ENCODE peak calls at places on chromosomes 4 and X, in six cellular contexts. E, D, S, P, B and C are unnamed samples.

GRCh38 chr4:142983612-142984011 is 137.5 kb upstream of the INPP4B start:
- DNase-seq in D (no peak), E (no peak), B (no peak), S (no peak), P (no peak), C (no peak)

GRCh38 chrX:12497832-12498591 is 293.2 kb upstream of the PRPS2 start:
- DNase-seq in S (no peak), B (no peak), E (no peak), D (no peak), P (peak; percentile 19), C (no peak)

GRCh38 chrX:68945603-68946228 is 116.9 kb downstream of the EFNB1 start:
- DNase-seq in B (peak; percentile 64), E (no peak), P (no peak), D (no peak), S (no peak), C (no peak)

GRCh38 chrX:141180851-141181250 is 3.9 kb upstream of the LDOC1 start:
- DNase-seq in E (no peak), D (no peak), B (no peak), P (no peak), S (no peak), C (no peak)

GRCh38 chr4:158496030-158496741 is 25.5 kb upstream of the RXFP1 start:
- DNase-seq in E (peak; percentile 1), B (peak; percentile 4), D (no peak), S (peak; percentile 65), P (peak; percentile 35), C (no peak)

GRCh38 chr4:106201373-106201772 is 114.6 kb downstream of the TBCK start:
- DNase-seq in S (no peak), E (no peak), B (peak; percentile 37), P (peak; percentile 29), D (no peak), C (no peak)

GRCh38 chrX:133290076-133290475 is 71.9 kb upstream of the TFDP3 start:
- DNase-seq in E (no peak), P (no peak), B (peak; percentile 80), S (no peak), D (no peak), C (no peak)

GRCh38 chrX:150504399-150505186 is 63.8 kb upstream of the MTM1 start:
- DNase-seq in S (no peak), P (no peak), E (no peak), B (peak; percentile 51), D (no peak), C (peak; percentile 14)

GRCh38 chr4:3866813-3867129 is 100.6 kb downstream of the ADRA2C start:
- DNase-seq in D (no peak), S (peak; percentile 25), E (no peak), B (no peak), P (no peak), C (no peak)

GRCh38 chrX:318068-318738 is 393 bp downstream of the GTPBP6 start:
- DNase-seq in P (peak; percentile 100), S (peak; percentile 99), B (peak; percentile 100), D (no peak), E (no peak), C (peak; percentile 90)

GRCh38 chr4:131302108-131302507 is 1847.0 kb upstream of the PCDH10 start:
- DNase-seq in E (no peak), D (no peak), S (no peak), P (no peak), B (no peak), C (no peak)

GRCh38 chr4:24805036-24805435 is 9.7 kb downstream of the SOD3 start:
- DNase-seq in B (no peak), E (no peak), D (no peak), P (no peak), S (no peak), C (no peak)

GRCh38 chr4:24808261-24808660 is 12.9 kb downstream of the SOD3 start:
- DNase-seq in B (no peak), P (no peak), E (no peak), D (peak; percentile 51), S (no peak), C (no peak)

GRCh38 chr4:24807611-24808010 is 12.2 kb downstream of the SOD3 start:
- DNase-seq in P (no peak), D (no peak), S (no peak), B (no peak), E (no peak), C (no peak)

GRCh38 chr4:24806206-24806990 is 11.0 kb downstream of the SOD3 start:
- DNase-seq in P (no peak), S (no peak), E (no peak), B (no peak), D (no peak), C (no peak)

DNA sequence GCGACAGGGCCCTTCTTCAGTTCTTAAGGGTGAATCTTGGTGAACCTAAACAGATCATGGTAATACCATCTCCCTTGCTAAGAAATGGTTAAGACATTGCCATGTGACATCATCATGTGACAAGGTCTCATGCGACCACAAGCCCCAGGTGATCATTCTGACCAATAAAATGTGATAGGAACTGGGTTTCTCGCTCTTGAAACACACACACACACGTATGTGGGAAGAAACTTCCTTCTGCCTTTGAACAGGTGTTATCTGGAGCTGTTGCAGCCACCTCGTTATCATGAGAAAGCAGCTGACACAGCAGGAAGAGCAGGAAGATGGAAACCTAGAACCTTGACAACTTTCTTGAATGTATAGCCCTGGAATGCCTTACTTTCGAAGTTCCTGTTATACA is 10.2 kb downstream of the SOD3 start:
- DNase-seq in B (no peak), D (no peak), S (no peak), P (no peak), E (no peak), C (no peak)
- H3K27ac ChIP-seq in B (no peak overlapping the region), D (no peak overlapping the region), S (no peak overlapping the region), P (peak overlapping the region; percentile 42), E (no peak overlapping the region), C (no peak overlapping the region)

GRCh38 chr4:10006236-10006603 is 15.1 kb downstream of the SLC2A9 start:
- DNase-seq in E (no peak), D (no peak), P (peak; percentile 48), B (peak; percentile 84), S (no peak), C (no peak)
- H3K27ac ChIP-seq in E (no peak overlapping the region), D (peak overlapping the region; percentile 80), P (peak overlapping the region; percentile 91), B (no peak overlapping the region), S (peak overlapping the region; percentile 83), C (peak overlapping the region; percentile 47)

GRCh38 chr4:48654015-48654664 is 125.9 kb downstream of the FRYL start:
- DNase-seq in B (peak; percentile 15), D (no peak), S (no peak), E (no peak), P (no peak), C (no peak)
- H3K27ac ChIP-seq in B (no peak overlapping the region), D (no peak overlapping the region), S (no peak overlapping the region), E (peak overlapping the region; percentile 82), P (no peak overlapping the region), C (peak overlapping the region; percentile 82)

GRCh38 chr4:84852081-84852480 is 114.4 kb downstream of the WDFY3 start:
- DNase-seq in P (no peak), D (no peak), B (no peak), E (no peak), S (no peak), C (no peak)

GRCh38 chr4:84849051-84849640 is 117.3 kb downstream of the WDFY3 start:
- DNase-seq in P (no peak), S (no peak), B (no peak), D (no peak), E (no peak), C (no peak)

GRCh38 chr4:84846985-84847384 is 119.5 kb downstream of the WDFY3 start:
- DNase-seq in P (no peak), D (no peak), E (no peak), B (no peak), S (no peak), C (no peak)

GRCh38 chr4:84847978-84848377 is 118.5 kb downstream of the WDFY3 start:
- DNase-seq in S (no peak), E (no peak), B (no peak), D (no peak), P (no peak), C (no peak)

GRCh38 chr4:84848432-84848831 is 118.1 kb downstream of the WDFY3 start:
- DNase-seq in E (no peak), D (no peak), B (no peak), S (no peak), P (no peak), C (no peak)
- H3K27ac ChIP-seq in E (no peak overlapping the region), D (no peak overlapping the region), B (no peak overlapping the region), S (no peak overlapping the region), P (no peak overlapping the region), C (peak overlapping the region; percentile 44)

DNA sequence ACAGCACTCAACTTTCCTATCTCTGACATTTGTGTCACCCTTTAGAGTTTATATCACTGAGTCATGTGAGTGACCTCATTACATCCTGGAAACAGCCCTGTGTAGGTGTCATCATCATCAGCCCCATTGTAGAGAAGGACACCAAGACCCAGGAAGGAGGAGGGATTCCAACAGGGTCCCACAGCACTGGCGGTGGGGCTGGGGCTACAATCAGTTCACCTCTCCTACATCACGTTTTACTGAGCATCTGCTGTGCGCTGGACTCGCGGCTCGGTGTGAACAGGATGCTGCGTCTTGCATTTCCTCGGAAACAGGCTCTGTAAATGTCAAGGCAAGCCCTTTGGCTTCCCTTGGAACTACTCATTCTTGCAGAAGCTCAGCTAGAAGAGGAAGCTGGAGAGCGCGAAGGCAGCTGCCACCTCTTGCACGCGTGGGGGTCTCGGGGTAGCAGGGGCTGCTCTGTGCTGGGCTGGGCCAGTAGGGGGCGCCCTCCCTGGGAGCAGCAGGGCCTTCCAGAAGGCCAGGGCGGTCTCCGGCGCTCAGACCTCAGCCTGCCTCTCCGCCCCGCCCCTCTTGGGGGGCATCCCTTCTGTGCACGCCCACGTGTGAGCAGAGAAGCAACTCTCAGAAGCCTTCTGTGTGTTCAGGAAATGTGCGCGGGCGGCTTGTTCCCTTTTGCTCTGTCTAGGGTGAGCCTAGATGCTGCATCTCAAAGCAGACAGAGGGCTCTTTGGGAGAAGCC is 29.0 kb downstream of the REELD1 start:
- DNase-seq in S (peak; percentile 61), P (no peak), B (peak; percentile 45), D (peak; percentile 82), E (no peak), C (peak; percentile 65)
- H3K27ac ChIP-seq in S (peak overlapping the region; percentile 92), P (no peak overlapping the region), B (no peak overlapping the region), D (peak overlapping the region; percentile 92), E (no peak overlapping the region), C (no peak overlapping the region)